ENCODE peak calls at places on chromosomes 13 and 19, in four cellular contexts. K is adrenal gland, C is IMR-90, H is EL. R is an unnamed sample.

GRCh38 chr13:52449323-52450011 is 967 bp downstream of the VPS36 start:
- DNase-seq in H (no peak), K (no peak), C (no peak), R (no peak)

GRCh38 chr19:3868770-3869456 is at the start of gene ZFR2:
- DNase-seq in K (no peak), H (no peak), C (no peak), R (no peak)

GRCh38 chr13:99467764-99468163 is 33.5 kb upstream of the TM9SF2 start:
- DNase-seq in K (no peak), H (peak; percentile 39), C (peak; percentile 77), R (no peak)

GRCh38 chr19:13156968-13157882 is 7.0 kb downstream of the IER2 start:
- DNase-seq in K (no peak), H (peak; percentile 32), C (no peak), R (no peak)

GRCh38 chr13:46341112-46341711 is 45.8 kb downstream of the RUBCNL start:
- DNase-seq in H (peak; percentile 80), C (peak; percentile 50), K (no peak), R (no peak)

GRCh38 chr13:22967669-22968068 is 213.1 kb upstream of the SGCG start:
- DNase-seq in K (no peak), C (no peak), H (no peak), R (no peak)

GRCh38 chr19:36207605-36208252 is 6.7 kb downstream of the ZNF565 start:
- DNase-seq in C (no peak), K (no peak), H (no peak), R (no peak)

GRCh38 chr13:99176309-99177276 is 24.1 kb upstream of the UBAC2 start:
- DNase-seq in H (peak; percentile 56), C (peak; percentile 43), K (peak; percentile 76), R (no peak)

GRCh38 chr13:108214511-108215383 is 589 bp downstream of the LIG4 start:
- DNase-seq in C (no peak), H (no peak), K (no peak), R (peak; percentile 41)

GRCh38 chr19:11286312-11286974 is 9.5 kb upstream of the TSPAN16 start:
- DNase-seq in K (no peak), H (peak; percentile 61), C (peak; percentile 58), R (no peak)

GRCh38 chr13:36885901-36886300 is 34.1 kb downstream of the SMAD9 start:
- DNase-seq in K (no peak), H (no peak), C (no peak), R (no peak)

GRCh38 chr13:35630551-35631275 is 154.2 kb upstream of the MAB21L1 start:
- DNase-seq in H (peak; percentile 75), C (peak; percentile 70), K (no peak), R (no peak)

GRCh38 chr13:112078879-112079526 is 12.1 kb downstream of the SOX1 start:
- DNase-seq in K (no peak), C (no peak), H (no peak), R (no peak)

GRCh38 chr19:48218964-48219363 is 36.7 kb downstream of the CARD8 start:
- DNase-seq in C (peak; percentile 22), K (no peak), H (peak; percentile 39), R (no peak)

GRCh38 chr19:31152906-31153305 is 196.3 kb downstream of the TSHZ3 start:
- DNase-seq in H (peak; percentile 26), C (peak; percentile 38), K (no peak), R (no peak)

GRCh38 chr13:99018418-99019180 is 40.7 kb upstream of the DOCK9 start:
- DNase-seq in H (peak; percentile 63), K (no peak), C (peak; percentile 68), R (no peak)

GRCh38 chr13:74114641-74115040 is 19.6 kb downstream of the KLF12 start:
- DNase-seq in C (no peak), K (no peak), H (no peak), R (no peak)

GRCh38 chr19:10876459-10877240 is 5.3 kb downstream of the CARM1 start:
- DNase-seq in C (no peak), H (no peak), K (no peak), R (no peak)

GRCh38 chr13:79765331-79765730 is 284.4 kb downstream of the NDFIP2 start:
- DNase-seq in K (no peak), H (no peak), C (no peak), R (no peak)

GRCh38 chr13:50220938-50221337 is 205.7 kb downstream of the KCNRG start:
- DNase-seq in C (no peak), K (no peak), H (no peak), R (no peak)

GRCh38 chr13:29703421-29703820 is 107.9 kb upstream of the SLC7A1 start:
- DNase-seq in K (no peak), H (no peak), C (no peak), R (no peak)

GRCh38 chr13:65417953-65418352 is 1812.2 kb downstream of the PCDH9 start:
- DNase-seq in K (no peak), H (peak; percentile 38), C (no peak), R (no peak)

GRCh38 chr13:27797228-27797624 is 4.9 kb downstream of the GSX1 start:
- DNase-seq in H (peak; percentile 46), C (peak; percentile 30), K (no peak), R (no peak)

GRCh38 chr13:44140146-44140545 is 233.5 kb upstream of the SERP2 start:
- DNase-seq in H (no peak), K (no peak), C (no peak), R (no peak)

GRCh38 chr19:35370722-35371121 is at the start of gene GPR42:
- DNase-seq in K (no peak), H (no peak), C (no peak), R (no peak)